ENCODE peak calls at places on chromosomes 5 and 9, in five cellular contexts. One of them, this sample, is unnamed.

GRCh38 chr5:80703747-80704146 is 49.0 kb upstream of the DHFR start:
- DNase-seq in foreskin fibroblast: no peak
- DNase-seq in brain microvascular endothelial cell: no peak
- DNase-seq in GF-D8: no peak
- DNase-seq in mucosa of gallbladder: no peak
- DNase-seq in this sample: no peak

GRCh38 chr5:169182797-169183196 is 118.1 kb downstream of the SLIT3 start:
- DNase-seq in foreskin fibroblast: no peak
- DNase-seq in brain microvascular endothelial cell: no peak
- DNase-seq in GF-D8: no peak
- DNase-seq in mucosa of gallbladder: no peak
- DNase-seq in this sample: no peak

GRCh38 chr9:78298046-78298511 is 1.2 kb downstream of the PSAT1 start:
- DNase-seq in foreskin fibroblast: peak
- DNase-seq in brain microvascular endothelial cell: no peak
- DNase-seq in GF-D8: no peak
- DNase-seq in mucosa of gallbladder: no peak
- DNase-seq in this sample: no peak

GRCh38 chr5:1633605-1634336 is 110.0 kb upstream of the LPCAT1 start:
- DNase-seq in foreskin fibroblast: peak
- DNase-seq in brain microvascular endothelial cell: peak
- DNase-seq in GF-D8: peak
- DNase-seq in mucosa of gallbladder: peak
- DNase-seq in this sample: peak

GRCh38 chr9:122158202-122158601 is 1.4 kb downstream of the NDUFA8 start:
- DNase-seq in foreskin fibroblast: peak
- DNase-seq in brain microvascular endothelial cell: peak
- DNase-seq in GF-D8: no peak
- DNase-seq in mucosa of gallbladder: no peak
- DNase-seq in this sample: peak

GRCh38 chr9:102360846-102361245 is 622.4 kb upstream of the GRIN3A start:
- DNase-seq in foreskin fibroblast: no peak
- DNase-seq in brain microvascular endothelial cell: no peak
- DNase-seq in GF-D8: no peak
- DNase-seq in mucosa of gallbladder: no peak
- DNase-seq in this sample: no peak

GRCh38 chr5:67542489-67542888 is 345.9 kb upstream of the CD180 start:
- DNase-seq in foreskin fibroblast: no peak
- DNase-seq in brain microvascular endothelial cell: no peak
- DNase-seq in GF-D8: no peak
- DNase-seq in mucosa of gallbladder: no peak
- DNase-seq in this sample: peak

GRCh38 chr9:118595719-118596305 is 773.4 kb downstream of the BRINP1 start:
- DNase-seq in foreskin fibroblast: peak
- DNase-seq in brain microvascular endothelial cell: peak
- DNase-seq in GF-D8: no peak
- DNase-seq in mucosa of gallbladder: peak
- DNase-seq in this sample: peak

GRCh38 chr5:177373806-177374205 is 10.4 kb upstream of the SLC34A1 start:
- DNase-seq in foreskin fibroblast: no peak
- DNase-seq in brain microvascular endothelial cell: no peak
- DNase-seq in GF-D8: no peak
- DNase-seq in mucosa of gallbladder: no peak
- DNase-seq in this sample: no peak

GRCh38 chr9:3875371-3876132 is 349.8 kb upstream of the RFX3 start:
- DNase-seq in foreskin fibroblast: peak
- DNase-seq in brain microvascular endothelial cell: peak
- DNase-seq in GF-D8: no peak
- DNase-seq in mucosa of gallbladder: no peak
- DNase-seq in this sample: no peak

GRCh38 chr5:88692979-88693932 is 189.7 kb downstream of the MEF2C start:
- DNase-seq in foreskin fibroblast: peak
- DNase-seq in brain microvascular endothelial cell: no peak
- DNase-seq in GF-D8: no peak
- DNase-seq in mucosa of gallbladder: no peak
- DNase-seq in this sample: no peak

GRCh38 chr5:103057208-103058130 is 62.5 kb downstream of the GIN1 start:
- DNase-seq in foreskin fibroblast: peak
- DNase-seq in brain microvascular endothelial cell: peak
- DNase-seq in GF-D8: no peak
- DNase-seq in mucosa of gallbladder: no peak
- DNase-seq in this sample: no peak

GRCh38 chr5:131957721-131958483 is 12.4 kb upstream of the MEIKIN start:
- DNase-seq in foreskin fibroblast: no peak
- DNase-seq in brain microvascular endothelial cell: no peak
- DNase-seq in GF-D8: no peak
- DNase-seq in mucosa of gallbladder: no peak
- DNase-seq in this sample: no peak

GRCh38 chr5:106312360-106312759 is 1358.4 kb downstream of the EFNA5 start:
- DNase-seq in foreskin fibroblast: peak
- DNase-seq in brain microvascular endothelial cell: peak
- DNase-seq in GF-D8: no peak
- DNase-seq in mucosa of gallbladder: no peak
- DNase-seq in this sample: no peak

GRCh38 chr5:35919191-35919590 is 19.2 kb downstream of the CAPSL start:
- DNase-seq in foreskin fibroblast: peak
- DNase-seq in brain microvascular endothelial cell: peak
- DNase-seq in GF-D8: no peak
- DNase-seq in mucosa of gallbladder: no peak
- DNase-seq in this sample: no peak

GRCh38 chr5:94674841-94675382 is 56.4 kb downstream of the SLF1 start:
- DNase-seq in foreskin fibroblast: peak
- DNase-seq in brain microvascular endothelial cell: no peak
- DNase-seq in GF-D8: no peak
- DNase-seq in mucosa of gallbladder: no peak
- DNase-seq in this sample: no peak

GRCh38 chr5:43066231-43066798 is 26.2 kb upstream of the ANXA2R start:
- DNase-seq in foreskin fibroblast: peak
- DNase-seq in brain microvascular endothelial cell: peak
- DNase-seq in GF-D8: peak
- DNase-seq in mucosa of gallbladder: peak
- DNase-seq in this sample: peak

GRCh38 chr5:96537386-96537785 is 104.3 kb upstream of the PCSK1 start:
- DNase-seq in foreskin fibroblast: peak
- DNase-seq in brain microvascular endothelial cell: peak
- DNase-seq in GF-D8: no peak
- DNase-seq in mucosa of gallbladder: no peak
- DNase-seq in this sample: no peak

This sample was measured in HL-60.